ENCODE peak calls at places on chromosomes 12 and 14, in six cellular contexts. Q is mesothelial cell of epicardium, C is body of pancreas, Z is B cell, K is dorsolateral prefrontal cortex, X is HFFc6. R is an unnamed sample.

GRCh38 chr12:79233341-79233761 is 368.8 kb downstream of the SYT1 start:
- DNase-seq in Q (no peak), C (no peak), Z (no peak), K (no peak), X (no peak), R (no peak)

GRCh38 chr14:68807148-68807600 is 14.3 kb upstream of the ZFP36L1 start:
- DNase-seq in Q (no peak), C (peak; percentile 86), Z (peak; percentile 62), K (no peak), X (no peak), R (peak; percentile 48)

GRCh38 chr14:91971188-91971778 is 23.8 kb upstream of the FBLN5 start:
- DNase-seq in Q (no peak), C (no peak), Z (no peak), K (no peak), X (no peak), R (no peak)

GRCh38 chr12:125140239-125140917 is 75.1 kb downstream of the AACS start:
- DNase-seq in Q (no peak), C (no peak), Z (no peak), K (no peak), X (no peak), R (peak; percentile 90)

GRCh38 chr12:28963554-28963953 is 185.5 kb upstream of the FAR2 start:
- DNase-seq in Q (no peak), C (no peak), Z (no peak), K (no peak), X (peak; percentile 4), R (no peak)

GRCh38 chr12:96908170-96908675 is 1.2 kb downstream of the NEDD1 start:
- DNase-seq in Q (no peak), C (no peak), Z (no peak), K (no peak), X (no peak), R (no peak)

GRCh38 chr14:64705406-64706118 is 1.3 kb downstream of the PLEKHG3 start:
- DNase-seq in Q (no peak), C (peak; percentile 33), Z (peak; percentile 20), K (no peak), X (no peak), R (peak; percentile 61)

GRCh38 chr12:106189341-106189740 is 50.6 kb upstream of the NUAK1 start:
- DNase-seq in Q (no peak), C (no peak), Z (no peak), K (no peak), X (no peak), R (peak; percentile 68)

GRCh38 chr12:22543246-22544037 is 900 bp downstream of the C2CD5 start:
- DNase-seq in Q (no peak), C (peak; percentile 65), Z (peak; percentile 56), K (peak; percentile 60), X (peak; percentile 19), R (no peak)

GRCh38 chr14:21902561-21903199 is 229.1 kb upstream of the OR4E1 start:
- DNase-seq in Q (no peak), C (no peak), Z (no peak), K (no peak), X (no peak), R (peak; percentile 66)

GRCh38 chr12:99455350-99456037 is 192.1 kb upstream of the GARIN6 start:
- DNase-seq in Q (no peak), C (no peak), Z (no peak), K (no peak), X (peak; percentile 1), R (peak; percentile 82)

GRCh38 chr12:55619352-55620138 is 17.1 kb upstream of the OR10P1 start:
- DNase-seq in Q (no peak), C (peak; percentile 51), Z (peak; percentile 63), K (no peak), X (peak; percentile 92), R (peak; percentile 87)

GRCh38 chr14:71262466-71262865 is 355.2 kb downstream of the PCNX1 start:
- DNase-seq in Q (no peak), C (no peak), Z (no peak), K (no peak), X (no peak), R (no peak)

GRCh38 chr12:76713130-76713529 is 50.8 kb upstream of the ZDHHC17 start:
- DNase-seq in Q (no peak), C (no peak), Z (no peak), K (no peak), X (no peak), R (peak; percentile 79)

GRCh38 chr14:63996016-63996415 is 143.2 kb downstream of the SYNE2 start:
- DNase-seq in Q (no peak), C (no peak), Z (no peak), K (no peak), X (no peak), R (no peak)

GRCh38 chr14:69620981-69621380 is 9.6 kb downstream of the SUSD6 start:
- DNase-seq in Q (no peak), C (no peak), Z (no peak), K (no peak), X (no peak), R (no peak)

GRCh38 chr12:112992541-112993398 is 14.5 kb downstream of the OAS2 start:
- DNase-seq in Q (no peak), C (peak; percentile 33), Z (peak; percentile 62), K (no peak), X (peak; percentile 59), R (peak; percentile 94)
- TF ChIP-seq CTCF in Q (peak; percentile 84), C (peak; percentile 86), Z (peak; percentile 90), K (peak; percentile 92), X (peak; percentile 95), R (peak; percentile 97)

DNA sequence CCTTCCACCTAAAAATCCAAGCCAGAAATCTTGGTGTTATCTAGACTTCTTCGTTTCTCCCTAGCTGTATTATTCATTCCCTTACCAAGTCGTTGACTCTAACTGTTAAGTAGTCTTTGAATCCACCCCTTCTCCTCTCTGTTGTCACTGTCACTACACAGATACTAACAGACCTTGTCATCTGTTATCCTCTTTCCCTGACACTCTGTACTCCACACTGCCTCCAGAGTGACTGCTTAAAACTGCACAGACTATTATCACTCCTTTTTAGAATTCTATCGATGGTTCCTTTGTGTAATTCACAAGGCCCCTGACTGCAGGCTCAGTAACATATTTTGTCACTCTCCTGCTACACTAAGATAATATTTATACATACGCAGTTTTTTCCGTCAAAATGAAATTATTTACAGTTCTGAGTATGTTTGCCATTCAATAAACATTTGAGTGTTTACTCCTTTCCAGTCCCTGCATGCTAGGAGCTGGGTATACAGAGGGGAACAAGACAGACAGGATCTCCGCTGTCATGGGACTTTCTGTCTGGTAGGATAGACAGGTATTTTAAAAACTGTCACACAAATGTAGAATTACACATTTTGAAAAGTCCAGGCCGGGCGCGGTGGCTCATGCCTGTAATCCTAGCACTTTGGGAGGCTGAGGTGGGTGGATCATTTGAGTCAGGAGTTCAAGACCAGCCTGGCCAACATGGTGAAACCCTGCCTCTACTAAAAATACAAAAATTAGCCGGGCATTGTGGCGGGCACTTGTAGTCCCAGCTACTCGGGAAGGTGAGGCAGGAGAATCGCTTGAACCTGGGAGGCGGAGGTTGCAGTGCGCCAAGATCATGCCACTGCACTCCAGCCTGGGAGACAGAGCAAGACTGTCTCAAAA is 3.8 kb downstream of the MARS1 start:
- DNase-seq in Q (no peak), C (no peak), Z (no peak), K (no peak), X (no peak), R (no peak)
- TF ChIP-seq CTCF in Q (no peak), C (no peak), Z (peak; percentile 37), K (no peak), X (peak; percentile 42), R (peak; percentile 54)

GRCh38 chr14:88380405-88380804 is 5.1 kb upstream of the SPATA7 start:
- DNase-seq in Q (no peak), C (no peak), Z (no peak), K (no peak), X (no peak), R (peak; percentile 40)
- TF ChIP-seq CTCF in Q (no peak), C (peak; percentile 16), Z (no peak), K (peak; percentile 41), X (peak; percentile 34), R (peak; percentile 47)

DNA sequence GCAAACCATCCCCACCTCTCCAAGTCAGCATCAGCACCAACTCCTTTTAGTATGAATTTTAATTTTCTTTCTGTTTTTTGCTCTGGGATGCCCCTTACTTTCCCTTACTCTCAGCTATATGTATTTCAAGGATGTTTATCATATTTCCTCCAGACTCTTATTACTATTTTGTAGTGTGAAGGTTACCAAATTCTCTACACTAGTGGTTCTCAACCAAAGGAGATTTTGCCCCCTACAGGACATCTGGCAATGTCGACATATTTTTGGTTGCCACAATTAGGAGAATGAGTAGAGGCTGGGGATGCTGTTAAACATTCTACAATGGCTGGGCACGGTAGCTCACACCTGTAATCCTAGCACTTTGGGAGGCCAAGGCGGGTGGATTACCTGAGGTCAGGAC is 29.1 kb upstream of the SOS2 start:
- DNase-seq in Q (no peak), C (no peak), Z (no peak), K (no peak), X (peak; percentile 39), R (peak; percentile 56)
- TF ChIP-seq CTCF in Q (no peak), C (peak; percentile 37), Z (peak; percentile 67), K (no peak), X (peak; percentile 80), R (peak; percentile 65)

GRCh38 chr12:123164710-123165261 is 13.9 kb upstream of the PITPNM2 start:
- DNase-seq in Q (no peak), C (no peak), Z (no peak), K (no peak), X (no peak), R (no peak)
- TF ChIP-seq CTCF in Q (no peak), C (no peak), Z (no peak), K (no peak), X (no peak), R (no peak)

GRCh38 chr12:111425655-111426054 is 19.9 kb downstream of the SH2B3 start:
- DNase-seq in Q (no peak), C (no peak), Z (no peak), K (no peak), X (no peak), R (no peak)

GRCh38 chr12:111427417-111428074 is 21.8 kb downstream of the SH2B3 start:
- DNase-seq in Q (no peak), C (no peak), Z (no peak), K (no peak), X (no peak), R (no peak)

GRCh38 chr12:111426341-111427185 is 20.8 kb downstream of the SH2B3 start:
- DNase-seq in Q (no peak), C (no peak), Z (no peak), K (no peak), X (peak; percentile 49), R (no peak)

GRCh38 chr12:111424189-111424792 is 18.6 kb downstream of the SH2B3 start:
- DNase-seq in Q (no peak), C (no peak), Z (no peak), K (no peak), X (no peak), R (no peak)

GRCh38 chr12:111424793-111425251 is 19.1 kb downstream of the SH2B3 start:
- DNase-seq in Q (no peak), C (no peak), Z (no peak), K (no peak), X (no peak), R (peak; percentile 94)
- TF ChIP-seq CTCF in Q (no peak), C (no peak), Z (no peak), K (no peak), X (peak; percentile 25), R (peak; percentile 74)